ENCODE peak calls at places on chromosomes 12 and 14, in five cellular contexts. X, W, B, G and O are unnamed samples.

GRCh38 chr14:23300687-23301223 is 1.9 kb downstream of the PPP1R3E start:
- DNase-seq in G (no peak), W (peak), B (no peak), X (peak), O (no peak)

GRCh38 chr12:71157601-71158233 is at the start of gene TSPAN8:
- DNase-seq in B (no peak), W (no peak), G (no peak), X (no peak), O (no peak)

GRCh38 chr12:29241821-29242591 is 92.9 kb downstream of the FAR2 start:
- DNase-seq in X (no peak), B (no peak), W (no peak), G (no peak), O (peak)

GRCh38 chr12:4147051-4147481 is 126.5 kb upstream of the CCND2 start:
- DNase-seq in X (no peak), G (no peak), B (no peak), W (no peak), O (no peak)

GRCh38 chr12:49825971-49826421 is 2.2 kb downstream of the NCKAP5L start:
- DNase-seq in B (no peak), X (no peak), G (no peak), W (no peak), O (no peak)

GRCh38 chr12:3869860-3870259 is 3.3 kb downstream of the PARP11 start:
- DNase-seq in W (no peak), B (no peak), G (no peak), X (no peak), O (no peak)

GRCh38 chr12:57935839-57936512 is 5.4 kb upstream of the ATP23 start:
- DNase-seq in W (peak), G (peak), X (peak), B (peak), O (peak)

GRCh38 chr12:48996794-48997718 is 2.1 kb downstream of the DDN start:
- DNase-seq in X (peak), G (peak), W (peak), B (peak), O (no peak)

GRCh38 chr12:121578230-121579189 is 2.3 kb downstream of the KDM2B start:
- DNase-seq in X (peak), G (no peak), W (peak), B (peak), O (peak)

GRCh38 chr12:42450248-42450647 is 124.3 kb downstream of the PPHLN1 start:
- DNase-seq in B (no peak), G (no peak), X (no peak), W (no peak), O (no peak)

GRCh38 chr14:89155491-89155890 is 261.5 kb downstream of the FOXN3 start:
- DNase-seq in W (no peak), G (no peak), B (no peak), X (no peak), O (no peak)

GRCh38 chr12:92619730-92620684 is 82.8 kb upstream of the PLEKHG7 start:
- DNase-seq in B (no peak), W (no peak), G (peak), X (no peak), O (no peak)

GRCh38 chr12:109469516-109469915 is 7.6 kb downstream of the KCTD10 start:
- DNase-seq in G (no peak), B (no peak), X (no peak), W (no peak), O (no peak)

GRCh38 chr12:79935624-79936040 is 735 bp upstream of the PPP1R12A start:
- DNase-seq in B (no peak), W (no peak), X (no peak), G (no peak), O (peak)

GRCh38 chr12:111363578-111363977 is 5.3 kb downstream of the PHETA1 start:
- DNase-seq in G (peak), W (no peak), X (no peak), B (no peak), O (no peak)

GRCh38 chr14:54002653-54003052 is 46.0 kb upstream of the BMP4 start:
- DNase-seq in X (no peak), G (no peak), W (no peak), B (no peak), O (no peak)

GRCh38 chr14:97164014-97164413 is 366.8 kb downstream of the VRK1 start:
- DNase-seq in B (no peak), G (no peak), X (no peak), W (no peak), O (no peak)

GRCh38 chr12:88300931-88301330 is 158.8 kb downstream of the TMTC3 start:
- DNase-seq in W (no peak), G (peak), X (no peak), B (no peak), O (no peak)

GRCh38 chr14:102540310-102541028 is 30.9 kb upstream of the ANKRD9 start:
- DNase-seq in X (no peak), B (no peak), G (no peak), W (no peak), O (no peak)

GRCh38 chr14:83470466-83470865 is 1936.8 kb upstream of the SEL1L start:
- DNase-seq in B (no peak), W (no peak), X (no peak), G (no peak), O (no peak)

GRCh38 chr12:57577981-57578758 is 12.8 kb upstream of the PIP4K2C start:
- DNase-seq in G (no peak), B (no peak), X (no peak), W (no peak), O (no peak)

GRCh38 chr12:121290410-121290809 is 6.1 kb downstream of the CAMKK2 start:
- DNase-seq in X (no peak), B (no peak), W (no peak), G (no peak), O (no peak)

GRCh38 chr12:6333566-6333965 is 8.3 kb downstream of the TNFRSF1A start:
- DNase-seq in B (no peak), W (no peak), G (no peak), X (no peak), O (no peak)

GRCh38 chr14:89276424-89276975 is 140.5 kb downstream of the FOXN3 start:
- DNase-seq in X (no peak), B (peak), G (no peak), W (no peak), O (no peak)

GRCh38 chr12:34223640-34224039 is 201.3 kb downstream of the ALG10 start:
- DNase-seq in B (no peak), G (no peak), W (no peak), X (no peak), O (no peak)

GRCh38 chr12:93591137-93591868 is 18.8 kb downstream of the SOCS2 start:
- DNase-seq in G (peak), B (peak), W (peak), X (peak), O (no peak)

GRCh38 chr14:50631408-50631821 is 36.7 kb downstream of the SAV1 start:
- DNase-seq in B (no peak), G (no peak), X (no peak), W (no peak), O (no peak)

GRCh38 chr12:54024581-54024980 is 3.7 kb upstream of the HOXC6 start:
- DNase-seq in X (no peak), W (no peak), B (no peak), G (no peak), O (no peak)
- H3K27ac ChIP-seq in X (no peak), W (no peak), B (no peak), G (no peak), O (no peak)

GRCh38 chr14:75142494-75142893 is 15.6 kb upstream of the NEK9 start:
- DNase-seq in X (no peak), G (no peak), W (no peak), B (no peak), O (no peak)

GRCh38 chr14:75140620-75141019 is 13.8 kb upstream of the NEK9 start:
- DNase-seq in X (no peak), W (no peak), B (no peak), G (no peak), O (no peak)

GRCh38 chr14:75141967-75142366 is 15.1 kb upstream of the NEK9 start:
- DNase-seq in X (no peak), B (no peak), W (no peak), G (peak), O (no peak)

GRCh38 chr14:75139185-75139584 is 12.3 kb upstream of the NEK9 start:
- DNase-seq in G (no peak), X (no peak), W (no peak), B (no peak), O (no peak)

DNA sequence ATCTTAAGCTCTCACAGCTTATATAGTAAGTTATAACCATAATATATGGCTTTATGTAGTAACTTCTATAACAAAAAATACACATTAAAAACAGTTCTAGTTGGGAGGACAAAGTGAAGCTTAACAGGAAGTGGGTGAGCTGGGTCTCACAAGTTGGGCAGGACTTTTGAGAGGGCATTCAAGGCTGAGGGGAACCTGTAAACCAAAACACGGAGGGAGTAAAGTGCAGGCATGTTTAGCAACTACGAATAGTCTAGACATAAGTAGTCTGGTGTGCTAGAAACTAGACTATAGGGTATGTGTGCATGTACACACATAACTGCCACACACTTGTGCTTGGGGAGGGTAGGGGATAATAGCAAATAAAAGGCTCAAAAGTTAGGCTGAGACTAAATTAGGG is 14.2 kb upstream of the NEK9 start:
- DNase-seq in G (no peak), X (no peak), W (no peak), B (no peak), O (no peak)
- H3K27ac ChIP-seq in G (no peak), X (no peak), W (peak), B (no peak), O (no peak)

GRCh38 chr12:13153180-13153579 is 43.3 kb upstream of the EMP1 start:
- DNase-seq in G (no peak), W (no peak), B (no peak), X (no peak), O (no peak)

GRCh38 chr12:13154027-13154538 is 42.4 kb upstream of the EMP1 start:
- DNase-seq in G (no peak), X (no peak), B (no peak), W (no peak), O (no peak)

GRCh38 chr12:13154851-13155250 is 41.7 kb upstream of the EMP1 start:
- DNase-seq in G (no peak), X (no peak), B (no peak), W (no peak), O (no peak)

GRCh38 chr12:13152756-13153155 is 43.8 kb upstream of the EMP1 start:
- DNase-seq in B (no peak), X (no peak), G (no peak), W (no peak), O (no peak)

DNA sequence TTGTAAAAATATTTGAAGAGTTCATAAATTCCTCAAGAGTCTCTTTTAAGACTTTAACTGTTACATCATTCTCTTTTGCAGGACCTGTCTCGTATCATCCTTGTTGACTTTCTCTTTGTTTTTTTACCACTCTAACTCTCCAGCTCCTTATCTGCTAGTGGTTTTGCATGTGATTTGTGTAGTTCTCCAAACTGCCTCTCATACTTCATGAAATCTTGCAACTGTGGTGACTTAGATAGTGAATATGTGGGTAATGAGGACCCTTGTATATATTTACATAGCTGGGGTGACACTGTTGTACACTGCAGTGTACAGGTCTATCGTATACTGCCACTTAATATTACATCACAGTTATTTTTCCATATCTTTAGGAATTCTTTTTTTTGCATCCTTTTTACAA is 40.2 kb upstream of the EMP1 start:
- DNase-seq in G (no peak), B (no peak), W (no peak), X (no peak), O (no peak)
- H3K27ac ChIP-seq in G (no peak), B (no peak), W (no peak), X (no peak), O (no peak)

DNA sequence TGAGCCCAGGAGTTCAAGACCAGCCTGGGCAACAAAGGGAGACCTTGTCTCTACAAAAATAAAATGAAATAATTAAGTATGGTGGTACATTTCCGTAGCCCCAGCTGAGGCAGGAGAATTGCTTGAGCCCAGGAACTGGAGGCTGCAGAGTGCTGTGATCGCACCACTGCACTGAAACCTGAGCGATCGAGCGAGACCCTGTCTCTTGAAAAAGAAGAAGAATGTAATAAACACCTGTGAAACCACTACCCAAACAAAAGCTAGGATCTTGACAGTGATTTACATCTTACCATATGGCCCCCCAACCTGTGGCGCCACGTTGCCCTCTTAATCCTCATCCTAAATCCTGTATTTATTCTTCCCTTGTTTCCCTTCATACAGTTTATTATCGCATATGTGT is 5.7 kb upstream of the DTX1 start:
- DNase-seq in G (no peak), B (no peak), W (no peak), X (no peak), O (no peak)
- H3K27ac ChIP-seq in G (no peak), B (no peak), W (no peak), X (no peak), O (no peak)